ENCODE peak calls at places on chromosomes 1 and 21, in seven cellular contexts. M, S, H, I, G, V and A are unnamed samples.

GRCh38 chr1:182707116-182707515 is 22.7 kb upstream of the RGS8 start:
- DNase-seq in M (no peak), S (no peak), H (no peak), I (peak), G (no peak), V (no peak), A (no peak)

GRCh38 chr1:58628987-58629598 is 52.0 kb upstream of the TACSTD2 start:
- DNase-seq in M (no peak), S (peak), H (peak), I (no peak), G (peak), V (no peak), A (no peak)

GRCh38 chr1:198913667-198914066 is 274.8 kb downstream of the PTPRC start:
- DNase-seq in M (no peak), S (no peak), H (peak), I (no peak), G (no peak), V (no peak), A (peak)

GRCh38 chr1:160168609-160169369 is 17.4 kb downstream of the ATP1A4 start:
- DNase-seq in M (no peak), S (no peak), H (no peak), I (no peak), G (no peak), V (no peak), A (no peak)

GRCh38 chr1:15959847-15960446 is 16.0 kb downstream of the ZBTB17 start:
- DNase-seq in M (no peak), S (no peak), H (no peak), I (no peak), G (no peak), V (no peak), A (peak)

GRCh38 chr1:117540532-117540931 is 65.3 kb upstream of the TENT5C start:
- DNase-seq in M (no peak), S (no peak), H (no peak), I (no peak), G (no peak), V (no peak), A (no peak)

GRCh38 chr1:111878096-111878495 is 111.4 kb downstream of the KCND3 start:
- DNase-seq in M (no peak), S (no peak), H (no peak), I (no peak), G (no peak), V (peak), A (no peak)

GRCh38 chr1:226066415-226067077 is 4.0 kb downstream of the H3-3A start:
- DNase-seq in M (no peak), S (no peak), H (peak), I (no peak), G (peak), V (no peak), A (no peak)

GRCh38 chr1:91790296-91790851 is 95.6 kb downstream of the TGFBR3 start:
- DNase-seq in M (no peak), S (no peak), H (no peak), I (no peak), G (no peak), V (no peak), A (no peak)

GRCh38 chr1:22861764-22862440 is 110.8 kb downstream of the LACTBL1 start:
- DNase-seq in M (no peak), S (peak), H (peak), I (no peak), G (peak), V (no peak), A (peak)

GRCh38 chr1:172145231-172145651 is 275.2 kb upstream of the C1orf105 start:
- DNase-seq in M (no peak), S (peak), H (peak), I (no peak), G (peak), V (no peak), A (peak)

GRCh38 chr1:180842052-180842451 is 70.6 kb upstream of the KIAA1614 start:
- DNase-seq in M (no peak), S (peak), H (peak), I (no peak), G (peak), V (no peak), A (no peak)

GRCh38 chr21:26061437-26061836 is 109.1 kb downstream of the APP start:
- DNase-seq in M (no peak), S (no peak), H (peak), I (no peak), G (no peak), V (peak), A (no peak)

GRCh38 chr1:92476071-92476607 is 10.6 kb downstream of the GFI1 start:
- DNase-seq in M (peak), S (no peak), H (no peak), I (no peak), G (no peak), V (peak), A (no peak)

GRCh38 chr1:166322470-166322869 is 155.7 kb upstream of the FAM78B start:
- DNase-seq in M (no peak), S (no peak), H (no peak), I (no peak), G (no peak), V (no peak), A (no peak)

GRCh38 chr1:192598589-192598988 is 23.0 kb downstream of the RGS1 start:
- DNase-seq in M (no peak), S (no peak), H (no peak), I (no peak), G (no peak), V (no peak), A (no peak)

GRCh38 chr1:54569339-54569738 is 21.3 kb downstream of the ACOT11 start:
- DNase-seq in M (no peak), S (peak), H (peak), I (no peak), G (no peak), V (no peak), A (no peak)

GRCh38 chr1:224287714-224288113 is 42.3 kb downstream of the NVL start:
- DNase-seq in M (no peak), S (no peak), H (no peak), I (no peak), G (no peak), V (peak), A (no peak)

GRCh38 chr1:67126111-67126746 is 8.5 kb downstream of the C1orf141 start:
- DNase-seq in M (peak), S (peak), H (peak), I (no peak), G (peak), V (no peak), A (peak)